ENCODE peak calls at places on chromosomes 2 and 18, in seven cellular contexts. M is RWPE1, U is upper lobe of right lung, O is OCI-LY7, T is A549, X is MM.1S, K is fibroblast of lung. L is an unnamed sample.

GRCh38 chr2:120177011-120177621 is 46.1 kb downstream of the TMEM185B start:
- DNase-seq in M (peak), U (peak), O (peak), T (no peak), X (peak), K (no peak), L (peak)

GRCh38 chr2:199798881-199799580 is 52.0 kb downstream of the FTCDNL1 start:
- DNase-seq in M (no peak), U (no peak), O (no peak), T (no peak), X (no peak), K (peak), L (no peak)

GRCh38 chr2:129400825-129401224 is 578.6 kb upstream of the RAB6C start:
- DNase-seq in M (no peak), U (no peak), O (peak), T (no peak), X (no peak), K (no peak), L (no peak)

GRCh38 chr2:31141513-31141912 is 3.3 kb upstream of the GALNT14 start:
- DNase-seq in M (no peak), U (no peak), O (no peak), T (no peak), X (no peak), K (no peak), L (no peak)

GRCh38 chr2:234770081-234770506 is 181.7 kb upstream of the SH3BP4 start:
- DNase-seq in M (no peak), U (no peak), O (no peak), T (no peak), X (no peak), K (peak), L (no peak)

GRCh38 chr2:182259629-182260150 is 167.1 kb downstream of the PDE1A start:
- DNase-seq in M (no peak), U (no peak), O (no peak), T (no peak), X (no peak), K (peak), L (no peak)

GRCh38 chr2:12340164-12340563 is 376.6 kb upstream of the TRIB2 start:
- DNase-seq in M (no peak), U (no peak), O (no peak), T (no peak), X (no peak), K (peak), L (no peak)

GRCh38 chr2:109054865-109055264 is 65.8 kb upstream of the EDAR start:
- DNase-seq in M (peak), U (no peak), O (no peak), T (no peak), X (no peak), K (no peak), L (peak)

GRCh38 chr2:129777146-129777545 is 202.3 kb upstream of the RAB6C start:
- DNase-seq in M (no peak), U (no peak), O (no peak), T (no peak), X (no peak), K (no peak), L (no peak)

GRCh38 chr2:2456721-2457120 is 125.6 kb upstream of the MYT1L start:
- DNase-seq in M (peak), U (no peak), O (no peak), T (no peak), X (no peak), K (peak), L (peak)

GRCh38 chr2:2448178-2448577 is 117.1 kb upstream of the MYT1L start:
- DNase-seq in M (no peak), U (no peak), O (no peak), T (no peak), X (no peak), K (no peak), L (no peak)

GRCh38 chr2:2455151-2455550 is 124.1 kb upstream of the MYT1L start:
- DNase-seq in M (no peak), U (no peak), O (no peak), T (no peak), X (no peak), K (peak), L (peak)

GRCh38 chr2:2452961-2453360 is 121.9 kb upstream of the MYT1L start:
- DNase-seq in M (no peak), U (no peak), O (no peak), T (no peak), X (no peak), K (no peak), L (no peak)
- H3K27ac ChIP-seq in M (no peak), U (no peak), O (no peak), T (no peak), X (no peak), K (no peak), L (no peak)

GRCh38 chr18:61893304-61893970 is 630 bp upstream of the RNF152 start:
- DNase-seq in M (peak), U (peak), O (no peak), T (peak), X (peak), K (peak), L (no peak)

GRCh38 chr18:61896118-61896517 is 3.3 kb upstream of the RNF152 start:
- DNase-seq in M (no peak), U (no peak), O (no peak), T (no peak), X (no peak), K (no peak), L (no peak)

GRCh38 chr18:61892683-61893303 is at the start of gene RNF152:
- DNase-seq in M (peak), U (peak), O (no peak), T (peak), X (no peak), K (peak), L (no peak)

GRCh38 chr18:61894751-61895524 is 2.1 kb upstream of the RNF152 start:
- DNase-seq in M (no peak), U (no peak), O (no peak), T (peak), X (no peak), K (no peak), L (no peak)

GRCh38 chr18:61893971-61894750 is 1.4 kb upstream of the RNF152 start:
- DNase-seq in M (peak), U (peak), O (no peak), T (peak), X (peak), K (peak), L (peak)
- H3K27ac ChIP-seq in M (peak), U (peak), O (no peak), T (peak), X (no peak), K (peak), L (peak)

GRCh38 chr2:157559890-157560289 is 68.8 kb downstream of the ACVR1C start:
- DNase-seq in M (no peak), U (no peak), O (no peak), T (no peak), X (no peak), K (no peak), L (no peak)
- H3K27ac ChIP-seq in M (no peak), U (no peak), O (no peak), T (no peak), X (no peak), K (no peak), L (no peak)

DNA sequence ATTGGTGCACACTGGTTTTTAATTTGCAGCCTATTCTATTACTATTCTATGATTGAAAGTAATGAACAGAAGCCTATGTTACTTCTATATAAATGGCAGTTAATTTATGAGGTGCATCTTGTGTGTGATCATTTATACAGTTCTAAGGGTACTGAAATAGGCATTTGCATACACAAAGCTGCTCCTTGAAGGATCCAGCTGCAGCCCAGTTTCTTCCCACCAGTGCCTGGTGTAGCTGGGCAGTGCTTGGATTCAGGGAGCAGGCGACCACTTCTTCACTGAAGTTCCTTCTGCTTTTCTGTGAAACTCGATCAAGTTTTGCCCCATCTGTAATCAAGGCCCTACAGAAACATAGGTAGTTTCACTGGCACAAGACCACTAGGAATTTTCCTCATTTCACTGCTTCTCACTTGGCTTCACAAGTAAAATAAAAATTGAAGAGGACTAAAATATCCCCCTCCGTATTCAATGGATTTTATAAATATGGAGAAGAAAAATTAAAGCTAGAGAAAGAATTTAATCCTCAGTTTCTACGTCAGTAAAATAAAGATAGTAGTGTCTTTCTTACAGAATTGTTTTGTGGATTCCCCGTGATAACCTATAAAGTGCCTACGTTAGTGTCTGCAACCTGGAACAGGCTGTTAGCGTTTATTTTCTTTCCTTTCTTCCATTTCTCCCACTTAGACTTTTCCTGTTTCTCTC is 1.7 kb upstream of the LPIN2 start:
- DNase-seq in M (no peak), U (no peak), O (no peak), T (no peak), X (no peak), K (no peak), L (no peak)
- H3K27ac ChIP-seq in M (peak), U (peak), O (no peak), T (peak), X (no peak), K (peak), L (no peak)

GRCh38 chr2:6916736-6917070 is 509 bp upstream of the RNF144A start:
- DNase-seq in M (no peak), U (no peak), O (no peak), T (peak), X (no peak), K (no peak), L (no peak)
- H3K27ac ChIP-seq in M (no peak), U (no peak), O (no peak), T (peak), X (no peak), K (no peak), L (no peak)

DNA sequence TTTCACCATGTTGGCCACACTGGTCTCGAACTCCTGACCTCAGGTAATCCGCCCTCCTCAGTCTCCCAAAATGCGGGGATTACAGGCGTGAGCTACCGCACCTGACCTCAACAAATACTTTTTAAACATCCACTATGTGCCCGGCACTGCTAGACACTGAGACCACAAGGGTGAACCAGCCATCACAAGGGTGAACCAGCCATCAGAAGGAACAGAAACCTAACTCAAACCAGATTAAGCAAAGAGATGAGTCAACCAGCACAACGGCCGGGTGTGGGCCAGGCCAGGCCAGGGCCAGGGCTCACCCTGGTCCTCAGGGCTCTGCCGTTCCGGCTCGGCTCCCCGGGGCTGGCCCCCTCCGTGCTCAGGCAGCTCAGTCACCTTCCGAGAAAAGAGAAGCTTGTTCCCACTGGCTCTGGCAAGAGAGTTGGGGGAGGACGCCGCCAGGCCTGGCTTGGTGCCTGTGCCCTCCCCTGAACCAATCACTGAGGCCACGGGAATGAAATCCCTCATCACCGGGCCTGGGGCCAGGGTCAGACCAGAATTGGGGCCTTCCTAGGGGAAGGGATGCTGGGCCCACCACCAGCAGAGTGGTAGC is 4.4 kb downstream of the TEX44 start:
- DNase-seq in M (no peak), U (peak), O (no peak), T (no peak), X (no peak), K (peak), L (peak)
- H3K27ac ChIP-seq in M (peak), U (no peak), O (no peak), T (no peak), X (no peak), K (peak), L (no peak)

L was measured in foreskin keratinocyte.